ENCODE peak calls at places on chromosome 3, in five cellular contexts. Z is adrenal gland, F is testis, R is heart right ventricle, M is kidney epithelial cell. C is an unnamed sample.

GRCh38 chr3:42229942-42230688 is 35.9 kb downstream of the CCK start:
- DNase-seq in F (no peak), R (no peak), M (no peak), Z (no peak), C (peak; percentile 50)

GRCh38 chr3:178967184-178967532 is 104.5 kb downstream of the ZMAT3 start:
- DNase-seq in Z (no peak), R (no peak), F (no peak), M (no peak), C (no peak)

GRCh38 chr3:186949281-186949982 is 19.1 kb downstream of the ST6GAL1 start:
- DNase-seq in R (no peak), Z (no peak), F (no peak), M (no peak), C (no peak)

GRCh38 chr3:63387568-63387967 is 109.5 kb downstream of the SYNPR start:
- DNase-seq in R (no peak), F (no peak), Z (no peak), M (peak; percentile 10), C (no peak)

GRCh38 chr3:189001559-189001958 is 170.2 kb upstream of the TPRG1 start:
- DNase-seq in F (no peak), Z (no peak), R (no peak), M (peak; percentile 41), C (no peak)

GRCh38 chr3:183211390-183211789 is 41.7 kb upstream of the B3GNT5 start:
- DNase-seq in M (no peak), F (no peak), Z (peak; percentile 92), R (peak; percentile 37), C (no peak)

GRCh38 chr3:192935441-192935840 is 17.8 kb upstream of the MB21D2 start:
- DNase-seq in F (no peak), Z (no peak), R (no peak), M (no peak), C (no peak)

GRCh38 chr3:69425249-69425648 is 39.4 kb upstream of the FRMD4B start:
- DNase-seq in F (peak; percentile 27), R (peak; percentile 36), M (no peak), Z (no peak), C (peak; percentile 52)

GRCh38 chr3:140468407-140468806 is 209.5 kb upstream of the TRIM42 start:
- DNase-seq in R (no peak), F (no peak), Z (no peak), M (no peak), C (no peak)

GRCh38 chr3:45234250-45234649 is 8.2 kb upstream of the TMEM158 start:
- DNase-seq in Z (no peak), F (no peak), M (no peak), R (no peak), C (no peak)

GRCh38 chr3:14370719-14371572 is 31.5 kb upstream of the SLC6A6 start:
- DNase-seq in R (no peak), Z (no peak), F (no peak), M (no peak), C (no peak)

GRCh38 chr3:48413611-48414010 is 16.3 kb downstream of the PLXNB1 start:
- DNase-seq in R (no peak), M (no peak), F (no peak), Z (no peak), C (no peak)

GRCh38 chr3:48416091-48416505 is 13.8 kb downstream of the PLXNB1 start:
- DNase-seq in M (no peak), R (no peak), Z (no peak), F (no peak), C (no peak)

GRCh38 chr3:48413086-48413485 is 16.8 kb downstream of the PLXNB1 start:
- DNase-seq in Z (no peak), M (no peak), R (no peak), F (no peak), C (no peak)

GRCh38 chr3:48415251-48415953 is 14.5 kb downstream of the PLXNB1 start:
- DNase-seq in M (no peak), Z (no peak), F (no peak), R (no peak), C (no peak)

GRCh38 chr3:48414376-48415250 is 15.3 kb downstream of the PLXNB1 start:
- DNase-seq in Z (no peak), R (no peak), M (no peak), F (no peak), C (no peak)
- H3K36me3 ChIP-seq in Z (no peaks in the 10 kb centered on the region), R (no peaks in the 10 kb centered on the region), M (peaks cover 11% of the 10 kb centered on the region), F (no peaks in the 10 kb centered on the region), C (peaks cover 97% of the 10 kb centered on the region)

GRCh38 chr3:169809230-169809795 is 3.4 kb upstream of the LRRIQ4 start:
- DNase-seq in R (no peak), M (no peak), F (no peak), Z (no peak), C (no peak)

DNA sequence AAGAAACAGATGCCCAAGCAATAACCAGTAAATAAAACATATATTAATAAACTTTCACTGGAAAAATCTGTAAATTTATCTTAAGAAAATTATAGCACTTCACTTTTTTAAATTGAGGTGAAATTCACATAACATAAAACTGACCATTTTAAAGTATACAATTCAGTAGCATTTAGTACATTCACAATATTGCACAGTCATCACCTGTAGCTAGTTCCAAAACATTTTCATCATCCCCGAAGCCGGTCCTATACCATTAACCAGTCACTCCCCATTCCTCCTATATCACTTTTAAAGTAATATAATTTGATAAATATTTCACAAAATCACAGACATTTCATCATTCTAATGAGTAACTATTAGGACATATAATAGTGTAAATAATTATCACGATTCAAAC is 8.0 kb upstream of the LRRIQ4 start:
- DNase-seq in Z (no peak), M (no peak), R (no peak), F (no peak), C (no peak)
- H3K36me3 ChIP-seq in Z (no peaks in the 10 kb centered on the region), M (no peaks in the 10 kb centered on the region), R (no peaks in the 10 kb centered on the region), F (no peaks in the 10 kb centered on the region), C (peaks cover 16% of the 10 kb centered on the region)

GRCh38 chr3:30353711-30354467 is 252.5 kb upstream of the TGFBR2 start:
- DNase-seq in M (no peak), R (no peak), F (no peak), Z (no peak), C (no peak)
- H3K36me3 ChIP-seq in M (no peaks in the 10 kb centered on the region), R (no peaks in the 10 kb centered on the region), F (no peaks in the 10 kb centered on the region), Z (no peaks in the 10 kb centered on the region), C (no peaks in the 10 kb centered on the region)

DNA sequence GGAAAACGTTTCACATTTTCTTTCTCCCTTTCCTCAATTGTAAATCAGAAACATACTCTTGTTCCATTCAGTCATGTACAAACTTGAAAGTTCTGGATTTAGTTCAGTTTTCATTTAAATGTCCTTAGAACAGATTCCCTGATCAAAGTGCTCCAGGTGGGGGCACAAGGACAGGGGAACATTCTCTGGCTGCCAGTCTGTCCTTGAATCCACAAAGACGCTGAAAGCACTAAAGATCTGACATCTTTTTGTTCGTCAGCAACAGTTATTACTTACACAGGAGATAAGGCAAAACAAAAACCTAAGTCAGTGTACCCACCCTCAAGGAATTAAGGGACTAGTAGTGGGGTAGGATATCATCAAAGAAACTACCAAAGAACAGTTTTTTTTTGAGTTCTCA is 139.2 kb downstream of the GHSR start:
- DNase-seq in R (no peak), M (no peak), Z (no peak), F (no peak), C (no peak)
- H3K36me3 ChIP-seq in R (no peaks in the 10 kb centered on the region), M (peaks cover 2% of the 10 kb centered on the region), Z (no peaks in the 10 kb centered on the region), F (no peaks in the 10 kb centered on the region), C (peaks cover 11% of the 10 kb centered on the region)

GRCh38 chr3:50584391-50584790 is 15.1 kb downstream of the HEMK1 start:
- DNase-seq in Z (no peak), F (no peak), R (no peak), M (no peak), C (no peak)

GRCh38 chr3:50583897-50584296 is 14.6 kb downstream of the HEMK1 start:
- DNase-seq in M (no peak), Z (peak; percentile 78), F (peak; percentile 83), R (peak; percentile 83), C (no peak)

GRCh38 chr3:50582083-50582482 is 12.8 kb downstream of the HEMK1 start:
- DNase-seq in Z (no peak), R (no peak), M (no peak), F (no peak), C (no peak)

GRCh38 chr3:50580683-50581458 is 11.5 kb downstream of the HEMK1 start:
- DNase-seq in F (no peak), M (no peak), R (no peak), Z (no peak), C (no peak)

GRCh38 chr3:50581459-50581842 is 12.1 kb downstream of the HEMK1 start:
- DNase-seq in R (no peak), M (no peak), F (no peak), Z (no peak), C (no peak)
- H3K36me3 ChIP-seq in R (no peaks in the 10 kb centered on the region), M (no peaks in the 10 kb centered on the region), F (no peaks in the 10 kb centered on the region), Z (no peaks in the 10 kb centered on the region), C (no peaks in the 10 kb centered on the region)

GRCh38 chr3:81752604-81753003 is 8.8 kb downstream of the GBE1 start:
- DNase-seq in F (no peak), R (no peak), Z (no peak), M (no peak), C (no peak)
- H3K36me3 ChIP-seq in F (no peaks in the 10 kb centered on the region), R (no peaks in the 10 kb centered on the region), Z (no peaks in the 10 kb centered on the region), M (no peaks in the 10 kb centered on the region), C (no peaks in the 10 kb centered on the region)

GRCh38 chr3:155135003-155135402 is 54.9 kb downstream of the MME start:
- DNase-seq in R (no peak), F (no peak), Z (no peak), M (no peak), C (no peak)
- H3K36me3 ChIP-seq in R (no peaks in the 10 kb centered on the region), F (no peaks in the 10 kb centered on the region), Z (no peaks in the 10 kb centered on the region), M (no peaks in the 10 kb centered on the region), C (no peaks in the 10 kb centered on the region)

DNA sequence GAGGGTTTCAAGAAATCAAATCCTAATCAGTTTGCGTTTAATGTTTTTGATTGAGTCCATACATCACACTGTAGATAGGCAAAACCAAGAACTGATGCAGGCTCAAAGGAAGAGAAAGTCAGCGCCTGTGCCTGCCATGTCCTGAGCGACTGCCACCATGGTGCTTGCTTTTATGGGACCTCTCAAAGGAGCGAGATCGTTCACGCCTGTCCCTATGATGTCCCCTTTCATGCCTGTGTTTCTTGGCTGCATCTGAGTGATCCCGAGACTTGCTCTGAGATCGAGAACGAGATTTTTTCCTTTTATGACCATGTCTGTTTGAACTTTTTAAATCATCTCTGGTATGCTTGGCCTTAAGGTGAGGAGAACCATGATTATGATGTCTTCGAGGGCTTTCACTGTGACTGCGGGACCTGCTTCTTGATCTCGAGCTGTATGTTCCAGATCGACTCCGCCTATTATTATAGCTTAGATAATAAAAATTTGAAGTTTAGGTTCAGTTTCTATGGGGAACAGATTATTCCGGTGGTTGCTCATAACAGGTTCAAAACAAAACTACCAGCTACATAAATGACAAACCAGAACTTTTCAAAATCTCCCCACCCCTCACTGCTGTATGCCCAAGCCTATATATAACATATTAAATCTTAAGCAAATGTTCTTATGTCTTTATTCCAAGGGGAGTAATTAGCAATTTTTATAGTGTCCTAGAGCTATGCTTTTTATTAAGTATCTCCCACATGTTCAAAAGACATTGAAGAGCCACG is 11.6 kb downstream of the CCNL1 start:
- DNase-seq in Z (no peak), R (no peak), F (no peak), M (no peak), C (no peak)
- H3K36me3 ChIP-seq in Z (no peaks in the 10 kb centered on the region), R (no peaks in the 10 kb centered on the region), F (no peaks in the 10 kb centered on the region), M (peaks cover 2% of the 10 kb centered on the region), C (peaks cover 83% of the 10 kb centered on the region)